ENCODE peak calls at places on chromosome X, in seven cellular contexts. K, O, F, P, M, D and N are unnamed samples.

GRCh38 chrX:24990585-24990984 is 25.2 kb downstream of the ARX start:
- DNase-seq in K (no peak), O (no peak), F (no peak), P (no peak), M (no peak), D (no peak), N (no peak)

GRCh38 chrX:153929576-153929975 is 3.5 kb upstream of the ARHGAP4 start:
- DNase-seq in K (no peak), O (no peak), F (no peak), P (no peak), M (no peak), D (no peak), N (no peak)

GRCh38 chrX:46611658-46612362 is 38.2 kb downstream of the CHST7 start:
- DNase-seq in K (no peak), O (peak; percentile 15), F (no peak), P (no peak), M (no peak), D (no peak), N (no peak)

GRCh38 chrX:69616520-69617203 is 749 bp downstream of the EDA start:
- DNase-seq in K (peak; percentile 9), O (peak; percentile 1), F (no peak), P (peak; percentile 10), M (peak; percentile 18), D (no peak), N (no peak)

GRCh38 chrX:9816094-9816700 is 30.0 kb downstream of the SHROOM2 start:
- DNase-seq in K (no peak), O (no peak), F (no peak), P (no peak), M (peak; percentile 18), D (no peak), N (no peak)

GRCh38 chrX:11422529-11422857 is 129.3 kb downstream of the AMELX start:
- DNase-seq in K (no peak), O (no peak), F (no peak), P (no peak), M (no peak), D (no peak), N (no peak)

GRCh38 chrX:45755719-45756118 is 555.0 kb upstream of the DIPK2B start:
- DNase-seq in K (no peak), O (no peak), F (no peak), P (no peak), M (no peak), D (peak; percentile 34), N (no peak)

GRCh38 chrX:153878969-153879653 is 6.9 kb downstream of the L1CAM start:
- DNase-seq in K (peak; percentile 54), O (no peak), F (peak; percentile 35), P (no peak), M (no peak), D (no peak), N (no peak)

GRCh38 chrX:102883491-102883890 is 53.6 kb upstream of the RAB40AL start:
- DNase-seq in K (no peak), O (no peak), F (no peak), P (no peak), M (no peak), D (no peak), N (no peak)

GRCh38 chrX:134512566-134512965 is 52.6 kb downstream of the HPRT1 start:
- DNase-seq in K (no peak), O (no peak), F (no peak), P (no peak), M (peak; percentile 62), D (peak; percentile 89), N (no peak)

GRCh38 chrX:22323541-22323940 is 50.8 kb downstream of the CBLL2 start:
- DNase-seq in K (no peak), O (no peak), F (no peak), P (no peak), M (peak; percentile 60), D (peak; percentile 76), N (no peak)

GRCh38 chrX:15418041-15418706 is 34.0 kb upstream of the VEGFD start:
- DNase-seq in K (no peak), O (no peak), F (no peak), P (no peak), M (no peak), D (peak; percentile 15), N (no peak)

GRCh38 chrX:21166302-21166982 is 207.8 kb upstream of the CNKSR2 start:
- DNase-seq in K (no peak), O (no peak), F (no peak), P (no peak), M (peak; percentile 12), D (peak; percentile 47), N (no peak)

GRCh38 chrX:17596051-17596450 is 141.2 kb upstream of the SCML1 start:
- DNase-seq in K (no peak), O (no peak), F (no peak), P (no peak), M (peak; percentile 16), D (peak; percentile 22), N (no peak)

GRCh38 chrX:63657821-63658220 is 127.2 kb downstream of the ARHGEF9 start:
- DNase-seq in K (no peak), O (no peak), F (peak; percentile 77), P (no peak), M (peak; percentile 70), D (peak; percentile 88), N (no peak)

GRCh38 chrX:135435139-135435922 is 13.6 kb downstream of the SMIM10L2A start:
- DNase-seq in K (no peak), O (no peak), F (no peak), P (no peak), M (no peak), D (no peak), N (no peak)

GRCh38 chrX:25069209-25069608 is 53.4 kb upstream of the ARX start:
- DNase-seq in K (no peak), O (no peak), F (no peak), P (no peak), M (no peak), D (no peak), N (no peak)

GRCh38 chrX:106284431-106285025 is 116.4 kb downstream of the PWWP3B start:
- DNase-seq in K (no peak), O (no peak), F (no peak), P (no peak), M (no peak), D (no peak), N (no peak)

GRCh38 chrX:112837531-112837930 is 3.1 kb downstream of the AMOT start:
- DNase-seq in K (no peak), O (no peak), F (no peak), P (no peak), M (no peak), D (no peak), N (no peak)

GRCh38 chrX:71556026-71556425 is 22.2 kb upstream of the GCNA start:
- DNase-seq in K (no peak), O (no peak), F (no peak), P (no peak), M (no peak), D (no peak), N (no peak)

GRCh38 chrX:150201841-150202240 is 161.3 kb upstream of the MAMLD1 start:
- DNase-seq in K (no peak), O (no peak), F (no peak), P (no peak), M (peak; percentile 66), D (peak; percentile 37), N (no peak)

GRCh38 chrX:103607385-103608304 is at the start of gene TCEAL3:
- DNase-seq in K (peak; percentile 48), O (peak; percentile 41), F (no peak), P (peak; percentile 58), M (no peak), D (peak; percentile 33), N (peak; percentile 49)